ENCODE peak calls at places on chromosomes 13 and 19, in seven cellular contexts. I, J, G, Z, X, W and M are unnamed samples.

GRCh38 chr19:32812571-32812970 is 57.0 kb downstream of the SLC7A9 start:
- DNase-seq in I (no peak), J (no peak), G (no peak), Z (no peak), X (no peak), W (no peak), M (no peak)

GRCh38 chr13:61036715-61037114 is 378.9 kb downstream of the PCDH20 start:
- DNase-seq in I (no peak), J (no peak), G (no peak), Z (no peak), X (no peak), W (no peak), M (no peak)

GRCh38 chr13:30331331-30331771 is 24.0 kb upstream of the KATNAL1 start:
- DNase-seq in I (no peak), J (no peak), G (no peak), Z (no peak), X (no peak), W (peak), M (no peak)

GRCh38 chr19:45153339-45154063 is 7.3 kb downstream of the NKPD1 start:
- DNase-seq in I (no peak), J (no peak), G (no peak), Z (no peak), X (no peak), W (peak), M (peak)

GRCh38 chr19:38012944-38013343 is 105.9 kb downstream of the SIPA1L3 start:
- DNase-seq in I (no peak), J (no peak), G (no peak), Z (no peak), X (no peak), W (no peak), M (no peak)

GRCh38 chr13:107407074-107407473 is 808.3 kb downstream of the LIG4 start:
- DNase-seq in I (no peak), J (no peak), G (no peak), Z (no peak), X (no peak), W (no peak), M (no peak)

GRCh38 chr13:73133536-73133935 is 74.7 kb downstream of the KLF5 start:
- DNase-seq in I (no peak), J (no peak), G (no peak), Z (no peak), X (no peak), W (peak), M (no peak)

GRCh38 chr13:22880756-22881701 is 299.8 kb upstream of the SGCG start:
- DNase-seq in I (no peak), J (no peak), G (no peak), Z (no peak), X (no peak), W (no peak), M (no peak)

GRCh38 chr13:90545070-90545840 is 802.2 kb upstream of the MIR17HG start:
- DNase-seq in I (peak), J (no peak), G (no peak), Z (no peak), X (no peak), W (peak), M (no peak)

GRCh38 chr13:74070065-74070464 is 64.1 kb downstream of the KLF12 start:
- DNase-seq in I (no peak), J (no peak), G (no peak), Z (no peak), X (peak), W (no peak), M (no peak)

GRCh38 chr19:11375143-11375948 is 880 bp downstream of the SWSAP1 start:
- DNase-seq in I (peak), J (peak), G (peak), Z (no peak), X (peak), W (no peak), M (peak)

GRCh38 chr19:7788933-7789323 is 25.9 kb downstream of the CLEC4M start:
- DNase-seq in I (no peak), J (no peak), G (no peak), Z (no peak), X (no peak), W (no peak), M (no peak)

GRCh38 chr13:96947343-96947910 is 46.8 kb downstream of the OXGR1 start:
- DNase-seq in I (no peak), J (no peak), G (no peak), Z (no peak), X (no peak), W (no peak), M (no peak)

GRCh38 chr13:30313307-30313706 is 6.0 kb upstream of the KATNAL1 start:
- DNase-seq in I (no peak), J (no peak), G (no peak), Z (no peak), X (peak), W (no peak), M (no peak)

GRCh38 chr13:20401958-20402856 is 123.5 kb downstream of the CRYL1 start:
- DNase-seq in I (no peak), J (no peak), G (no peak), Z (no peak), X (no peak), W (peak), M (no peak)

GRCh38 chr19:3593156-3593555 is 7.9 kb downstream of the GIPC3 start:
- DNase-seq in I (no peak), J (no peak), G (peak), Z (no peak), X (no peak), W (no peak), M (no peak)

GRCh38 chr19:1777149-1777548 is 23.8 kb downstream of the ONECUT3 start:
- DNase-seq in I (no peak), J (no peak), G (no peak), Z (no peak), X (no peak), W (no peak), M (no peak)

GRCh38 chr19:2260341-2260751 is 4.1 kb upstream of the JSRP1 start:
- DNase-seq in I (no peak), J (no peak), G (no peak), Z (no peak), X (peak), W (peak), M (no peak)

GRCh38 chr19:19743176-19743575 is 10.3 kb upstream of the ZNF14 start:
- DNase-seq in I (no peak), J (no peak), G (no peak), Z (no peak), X (no peak), W (no peak), M (no peak)